ENCODE peak calls at places on chromosomes 16 and 17, in four cellular contexts. A is A549, C is foreskin fibroblast, X is astrocyte of the cerebellum. W is an unnamed sample.
A peak's percentile ranks its signal among the peaks of the same experiment; 100 is the strongest.

GRCh38 chr17:38704645-38705522 is at the start of gene MLLT6:
- DNase-seq in A (peak; percentile 85), C (peak; percentile 92), X (peak; percentile 39), W (peak; percentile 89)

GRCh38 chr17:16923097-16923903 is 48.6 kb downstream of the TNFRSF13B start:
- DNase-seq in A (no peak), C (no peak), X (no peak), W (no peak)

GRCh38 chr16:55030944-55031343 is 100.3 kb downstream of the IRX5 start:
- DNase-seq in A (no peak), C (no peak), X (no peak), W (no peak)

GRCh38 chr17:46157443-46158107 is 35.7 kb downstream of the KANSL1 start:
- DNase-seq in A (no peak), C (peak; percentile 72), X (peak; percentile 51), W (no peak)

GRCh38 chr17:80968602-80969029 is 23.0 kb upstream of the CHMP6 start:
- DNase-seq in A (no peak), C (peak; percentile 71), X (no peak), W (no peak)

GRCh38 chr17:50638851-50639767 is 4.4 kb downstream of the ABCC3 start:
- DNase-seq in A (peak; percentile 100), C (peak; percentile 97), X (peak; percentile 94), W (peak; percentile 94)

GRCh38 chr16:27725271-27726010 is 175.5 kb downstream of the KATNIP start:
- DNase-seq in A (no peak), C (no peak), X (no peak), W (no peak)

GRCh38 chr16:70402916-70403659 is 35.8 kb downstream of the ST3GAL2 start:
- DNase-seq in A (no peak), C (peak; percentile 76), X (no peak), W (no peak)

GRCh38 chr17:80980397-80981061 is 11.1 kb upstream of the CHMP6 start:
- DNase-seq in A (peak; percentile 48), C (peak; percentile 50), X (no peak), W (no peak)

GRCh38 chr16:75160386-75160785 is 12.1 kb downstream of the ZFP1 start:
- DNase-seq in A (no peak), C (no peak), X (no peak), W (no peak)
- TF ChIP-seq CTCF in A (no peak), C (no peak), X (no peak), W (no peak)

GRCh38 chr17:9517396-9517795 is 58.2 kb downstream of the STX8 start:
- DNase-seq in A (no peak), C (no peak), X (no peak), W (no peak)
- TF ChIP-seq CTCF in A (no peak), C (no peak), X (no peak), W (no peak)

DNA sequence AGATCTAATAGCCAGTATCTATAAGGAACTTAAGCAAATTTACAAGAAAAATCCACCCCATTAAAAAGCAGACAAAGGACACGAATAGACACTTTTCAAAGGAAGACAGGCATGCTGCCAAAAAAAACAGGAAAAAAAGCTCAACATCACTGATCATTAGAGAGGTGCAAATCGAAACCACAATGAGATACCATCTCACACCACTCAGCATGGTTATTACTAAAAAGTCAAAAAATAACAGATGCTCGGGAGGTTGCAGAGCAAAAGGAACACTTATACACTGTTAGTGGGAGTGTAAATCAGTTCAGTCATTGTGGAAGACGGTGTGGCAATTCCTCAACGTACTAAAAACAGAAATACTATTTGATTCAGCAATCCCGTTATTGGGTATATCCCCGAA is 9.6 kb downstream of the STX8 start:
- DNase-seq in A (no peak), C (no peak), X (no peak), W (no peak)
- TF ChIP-seq CTCF in A (no peak), C (no peak), X (no peak), W (no peak)

GRCh38 chr16:73199214-73199613 is 151.3 kb upstream of the ZFHX3 start:
- DNase-seq in A (peak; percentile 24), C (no peak), X (no peak), W (no peak)
- TF ChIP-seq CTCF in A (peak; percentile 26), C (no peak), X (no peak), W (peak; percentile 35)

GRCh38 chr16:2388875-2389433 is 40.3 kb upstream of the CCNF start:
- DNase-seq in A (peak; percentile 30), C (peak; percentile 88), X (peak; percentile 35), W (no peak)

GRCh38 chr16:2388139-2388874 is 40.9 kb upstream of the CCNF start:
- DNase-seq in A (no peak), C (no peak), X (no peak), W (no peak)

GRCh38 chr16:2385441-2385840 is 43.8 kb upstream of the CCNF start:
- DNase-seq in A (no peak), C (peak; percentile 23), X (no peak), W (no peak)

GRCh38 chr16:2386990-2387389 is 42.3 kb upstream of the CCNF start:
- DNase-seq in A (peak; percentile 35), C (no peak), X (no peak), W (no peak)
- TF ChIP-seq CTCF in A (no peak), C (peak; percentile 25), X (peak; percentile 20), W (peak; percentile 14)

GRCh38 chr16:65733706-65734105 is 611.8 kb upstream of the CDH11 start:
- DNase-seq in A (no peak), C (no peak), X (no peak), W (no peak)

GRCh38 chr16:65739518-65739917 is 617.7 kb upstream of the CDH11 start:
- DNase-seq in A (no peak), C (no peak), X (no peak), W (no peak)

GRCh38 chr16:65740716-65741115 is 618.9 kb upstream of the CDH11 start:
- DNase-seq in A (no peak), C (no peak), X (no peak), W (no peak)

GRCh38 chr16:65743558-65743957 is 621.7 kb upstream of the CDH11 start:
- DNase-seq in A (no peak), C (no peak), X (no peak), W (no peak)

DNA sequence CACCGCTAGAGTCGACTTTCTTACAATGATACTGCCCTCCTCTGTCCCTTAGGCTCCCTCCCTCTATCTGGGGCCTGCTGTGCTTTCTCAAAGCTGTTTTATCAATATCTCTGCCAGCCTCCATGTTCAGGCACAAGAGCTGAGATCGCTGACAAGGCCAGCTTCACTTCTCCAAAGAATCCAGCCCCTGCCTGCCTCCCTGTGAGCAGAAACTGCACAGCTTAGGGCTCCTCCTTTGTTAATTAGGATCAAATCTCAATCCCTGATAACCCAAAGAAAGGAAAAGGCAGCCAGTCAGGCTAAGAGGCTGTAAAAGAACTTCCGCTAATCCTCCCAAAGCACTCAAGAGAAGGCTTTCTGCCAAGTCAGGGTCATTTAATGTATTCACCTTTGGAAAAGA is 616.0 kb upstream of the CDH11 start:
- DNase-seq in A (no peak), C (no peak), X (no peak), W (no peak)
- TF ChIP-seq CTCF in A (no peak), C (no peak), X (no peak), W (no peak)

GRCh38 chr17:75262112-75262606 is 480 bp downstream of the MRPS7 start:
- DNase-seq in A (no peak), C (no peak), X (no peak), W (no peak)
- TF ChIP-seq CTCF in A (no peak), C (no peak), X (no peak), W (no peak)

DNA sequence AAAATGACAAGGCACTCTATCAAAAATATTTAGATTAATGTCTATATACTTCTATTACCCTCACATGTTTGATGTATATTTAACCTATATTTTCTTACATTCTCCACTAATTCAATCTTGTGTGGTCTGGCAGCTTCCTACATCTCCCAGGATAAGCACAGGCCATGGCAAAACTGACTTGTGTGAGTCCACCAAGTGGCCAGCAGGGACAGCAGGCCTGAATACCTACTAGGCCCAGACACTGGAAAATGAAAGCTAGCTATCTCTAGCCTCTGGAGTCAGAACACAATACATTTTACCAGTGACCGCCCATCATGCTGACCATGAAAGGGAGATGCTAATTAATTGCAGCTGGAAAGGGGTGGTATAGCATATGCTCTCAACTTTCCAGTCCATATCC is 132.3 kb downstream of the PCTP start:
- DNase-seq in A (peak; percentile 10), C (no peak), X (no peak), W (no peak)
- TF ChIP-seq CTCF in A (no peak), C (no peak), X (no peak), W (no peak)

GRCh38 chr16:3180445-3180878 is 7.5 kb upstream of the OR1F1 start:
- DNase-seq in A (peak; percentile 76), C (peak; percentile 10), X (no peak), W (no peak)

GRCh38 chr16:3179651-3180050 is 8.4 kb upstream of the OR1F1 start:
- DNase-seq in A (no peak), C (no peak), X (no peak), W (no peak)

GRCh38 chr16:3186946-3187690 is 886 bp upstream of the OR1F1 start:
- DNase-seq in A (no peak), C (no peak), X (no peak), W (no peak)

GRCh38 chr16:3183445-3184139 is 4.4 kb upstream of the OR1F1 start:
- DNase-seq in A (no peak), C (no peak), X (no peak), W (no peak)

DNA sequence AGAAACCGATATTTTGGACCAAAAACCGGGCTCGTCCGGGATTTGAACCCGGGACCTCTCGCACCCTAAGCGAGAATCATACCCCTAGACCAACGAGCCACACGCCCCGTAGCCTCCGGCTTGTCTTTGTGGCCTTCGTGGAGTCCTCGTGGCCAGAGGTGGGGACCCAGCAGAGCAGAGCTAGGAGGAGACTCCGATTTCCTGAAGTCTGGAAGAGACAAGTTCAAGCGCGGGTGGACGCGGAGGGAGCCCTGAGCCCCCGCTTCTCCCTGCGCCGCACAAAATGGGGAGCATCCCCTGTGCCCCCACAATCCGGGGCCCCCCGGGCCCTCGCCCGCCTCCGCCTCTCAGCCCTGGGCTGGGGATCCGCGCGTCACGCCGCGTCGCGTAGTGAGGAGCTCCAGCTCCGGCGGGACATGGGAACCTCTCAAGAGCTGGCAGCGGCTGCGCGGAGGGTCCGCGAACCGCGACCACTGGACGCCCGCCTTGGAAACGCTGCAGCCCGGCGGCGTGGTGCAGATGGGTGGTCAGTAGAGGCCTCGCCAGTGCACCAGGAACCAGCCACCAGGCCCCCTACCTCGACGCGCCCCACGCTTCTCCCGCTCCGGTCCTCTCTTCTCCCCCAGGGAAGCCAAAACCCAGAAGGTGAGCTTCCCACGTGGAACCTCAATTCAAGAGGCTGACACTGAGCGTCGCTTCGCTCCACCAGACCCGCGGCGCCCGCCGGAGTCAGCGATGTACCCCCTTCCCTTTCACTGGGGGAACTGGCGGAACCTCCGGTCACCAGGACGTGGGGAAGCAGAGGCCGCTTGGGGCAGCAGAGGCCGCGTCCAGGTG is 5.2 kb upstream of the OR1F1 start:
- DNase-seq in A (peak; percentile 88), C (peak; percentile 69), X (no peak), W (no peak)
- TF ChIP-seq CTCF in A (no peak), C (peak; percentile 24), X (peak; percentile 46), W (peak; percentile 24)